ENCODE peak calls at places on chromosome 6, in four cellular contexts. D, P, L and B are unnamed samples.

GRCh38 chr6:90811596-90812226 is 224.8 kb upstream of the MAP3K7 start:
- DNase-seq in D (no peak), L (no peak), P (no peak), B (no peak)

GRCh38 chr6:34237316-34237721 is 646 bp downstream of the HMGA1 start:
- DNase-seq in P (no peak), D (peak), L (no peak), B (peak)

GRCh38 chr6:4533576-4533975 is 242.6 kb upstream of the CDYL start:
- DNase-seq in D (no peak), P (no peak), L (no peak), B (no peak)

GRCh38 chr6:152185158-152185574 is 377.7 kb downstream of the ESR1 start:
- DNase-seq in D (no peak), P (no peak), L (no peak), B (no peak)

GRCh38 chr6:13226071-13226470 is 102.3 kb downstream of the TBC1D7 start:
- DNase-seq in P (no peak), L (no peak), D (no peak), B (no peak)

GRCh38 chr6:17132967-17133366 is 31.1 kb downstream of the STMND1 start:
- DNase-seq in L (no peak), P (no peak), D (no peak), B (no peak)

GRCh38 chr6:38476141-38476540 is 163.6 kb downstream of the BTBD9 start:
- DNase-seq in P (no peak), D (no peak), L (no peak), B (no peak)

GRCh38 chr6:37696841-37697735 is 595 bp downstream of the MDGA1 start:
- DNase-seq in P (peak), D (peak), L (peak), B (peak)

GRCh38 chr6:33766921-33767700 is 20.4 kb upstream of the IP6K3 start:
- DNase-seq in L (no peak), D (no peak), P (no peak), B (no peak)

GRCh38 chr6:47134476-47135189 is 92.5 kb upstream of the ADGRF1 start:
- DNase-seq in P (no peak), D (no peak), L (no peak), B (peak)

GRCh38 chr6:166620478-166621113 is 6.5 kb downstream of the RPS6KA2 start:
- DNase-seq in P (no peak), D (no peak), L (no peak), B (no peak)

GRCh38 chr6:88302769-88303230 is 136.7 kb upstream of the CNR1 start:
- DNase-seq in P (no peak), L (no peak), D (no peak), B (no peak)

GRCh38 chr6:137784583-137784982 is 82.5 kb upstream of the TNFAIP3 start:
- DNase-seq in P (no peak), D (no peak), L (no peak), B (no peak)

DNA sequence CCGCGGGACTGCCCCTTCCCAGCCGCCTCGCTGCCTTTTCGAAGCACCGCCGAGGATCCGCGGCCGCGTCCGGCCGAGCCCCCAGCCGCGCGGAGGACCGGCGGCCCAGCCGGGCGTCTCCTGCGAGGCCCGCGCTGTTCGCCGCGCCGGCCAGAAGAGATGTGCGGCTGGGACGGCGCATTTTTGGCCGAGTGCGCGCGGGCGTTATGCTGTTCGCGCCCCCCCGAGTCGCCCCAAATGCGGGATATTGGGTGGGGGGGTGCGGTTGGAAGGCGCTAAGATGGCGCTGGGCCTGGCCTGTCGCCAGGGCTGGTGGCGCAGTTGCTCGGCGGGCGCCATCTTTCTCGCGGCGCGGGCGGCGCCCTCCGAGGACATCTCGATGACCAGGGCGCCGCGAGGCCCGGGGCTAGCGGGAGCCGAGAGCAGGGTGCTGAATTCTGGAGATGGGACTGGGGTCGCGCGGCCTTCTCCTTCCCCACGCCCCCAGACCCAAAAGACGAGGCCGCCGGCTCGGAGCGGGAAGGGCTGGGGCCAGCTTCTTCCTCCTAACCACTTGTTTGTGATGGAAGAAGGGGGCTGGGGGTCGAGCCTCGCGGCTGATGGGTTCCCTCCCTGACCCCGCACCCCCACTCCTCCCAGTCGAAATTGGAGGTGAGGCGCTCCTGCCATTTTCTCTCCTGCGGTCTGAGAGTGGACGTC is 1.5 kb downstream of the BICRAL start:
- DNase-seq in P (peak), L (peak), D (peak), B (peak)
- TF ChIP-seq POLR2A in P (peak), L (peak), D (peak), B (peak)

GRCh38 chr6:56843476-56844349 is 111.2 kb upstream of the BEND6 start:
- DNase-seq in L (peak), P (peak), D (peak), B (peak)
- TF ChIP-seq POLR2A in L (peak), P (no peak), D (peak), B (peak)

GRCh38 chr6:22024973-22025467 is 271.8 kb downstream of the PRL start:
- DNase-seq in L (no peak), P (no peak), D (no peak), B (no peak)
- TF ChIP-seq POLR2A in L (no peak), P (peak), D (no peak), B (no peak)

DNA sequence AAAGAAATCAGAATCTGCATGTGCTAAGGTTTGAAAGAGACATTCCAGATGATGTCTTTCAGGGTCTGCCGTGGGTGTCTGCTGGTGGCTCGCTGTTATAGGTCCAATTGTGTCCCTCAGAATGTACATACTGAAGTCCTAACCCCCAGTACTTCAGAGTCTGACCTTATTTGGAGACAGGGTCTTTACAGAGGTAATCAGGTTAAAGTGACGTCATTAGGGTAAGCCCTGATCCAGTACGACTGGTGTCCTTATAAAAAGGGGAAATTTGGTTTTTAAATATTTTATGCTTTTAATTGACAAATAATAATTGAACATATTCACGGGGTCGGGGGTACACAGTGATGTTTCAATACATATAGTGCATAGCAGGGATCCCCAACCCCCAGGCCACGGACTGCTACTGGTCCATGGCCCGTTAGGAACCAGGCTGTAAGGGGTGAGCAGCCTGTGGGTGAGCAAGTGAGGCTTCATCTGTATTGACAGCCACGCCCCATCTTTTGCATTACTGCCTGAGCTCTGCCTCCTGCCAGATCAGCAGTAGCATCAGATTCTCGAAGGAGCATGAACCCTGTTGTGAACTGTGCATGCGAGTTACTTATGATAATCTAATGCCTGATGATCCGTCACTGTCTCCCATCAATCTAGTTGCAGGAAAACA is 33.2 kb upstream of the SLC22A23 start:
- DNase-seq in L (no peak), P (no peak), D (no peak), B (no peak)
- TF ChIP-seq POLR2A in L (no peak), P (no peak), D (no peak), B (no peak)

GRCh38 chr6:11653028-11653583 is 115.6 kb downstream of the TMEM170B start:
- DNase-seq in L (peak), P (no peak), D (peak), B (peak)

GRCh38 chr6:11648436-11648775 is 110.9 kb downstream of the TMEM170B start:
- DNase-seq in L (no peak), P (no peak), D (no peak), B (no peak)

GRCh38 chr6:11650711-11651110 is 113.2 kb downstream of the TMEM170B start:
- DNase-seq in L (no peak), D (no peak), P (no peak), B (no peak)

GRCh38 chr6:11648889-11649288 is 111.3 kb downstream of the TMEM170B start:
- DNase-seq in L (no peak), D (no peak), P (no peak), B (no peak)

DNA sequence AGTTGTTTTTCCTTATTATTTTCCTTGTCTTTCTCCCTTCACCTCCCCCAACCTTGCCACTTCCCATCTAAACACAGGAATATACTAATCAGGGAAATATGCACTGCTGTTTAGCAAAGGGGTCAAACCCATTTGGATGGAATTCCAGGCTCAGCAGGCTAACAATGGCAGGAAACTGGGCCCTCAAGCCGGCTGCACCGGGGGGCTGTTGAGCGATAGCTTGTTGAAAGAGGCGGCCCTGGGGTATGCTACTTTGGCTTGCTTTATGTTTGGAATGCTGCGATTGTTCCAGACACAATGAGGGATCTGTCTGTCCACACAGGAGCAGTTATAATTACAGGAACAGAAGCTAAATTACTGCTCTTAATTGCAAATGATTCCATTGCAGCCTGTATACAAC is 112.7 kb downstream of the TMEM170B start:
- DNase-seq in D (no peak), L (no peak), P (no peak), B (peak)
- TF ChIP-seq POLR2A in D (no peak), L (no peak), P (no peak), B (no peak)

GRCh38 chr6:32639440-32640394 is 2.5 kb downstream of the HLA-DQA1 start:
- DNase-seq in P (no peak), L (no peak), D (no peak), B (no peak)
- TF ChIP-seq POLR2A in P (peak), L (no peak), D (no peak), B (no peak)

GRCh38 chr6:109318328-109318876 is 63.9 kb downstream of the CD164 start:
- DNase-seq in P (no peak), L (no peak), D (no peak), B (no peak)
- TF ChIP-seq POLR2A in P (no peak), L (no peak), D (no peak), B (no peak)

DNA sequence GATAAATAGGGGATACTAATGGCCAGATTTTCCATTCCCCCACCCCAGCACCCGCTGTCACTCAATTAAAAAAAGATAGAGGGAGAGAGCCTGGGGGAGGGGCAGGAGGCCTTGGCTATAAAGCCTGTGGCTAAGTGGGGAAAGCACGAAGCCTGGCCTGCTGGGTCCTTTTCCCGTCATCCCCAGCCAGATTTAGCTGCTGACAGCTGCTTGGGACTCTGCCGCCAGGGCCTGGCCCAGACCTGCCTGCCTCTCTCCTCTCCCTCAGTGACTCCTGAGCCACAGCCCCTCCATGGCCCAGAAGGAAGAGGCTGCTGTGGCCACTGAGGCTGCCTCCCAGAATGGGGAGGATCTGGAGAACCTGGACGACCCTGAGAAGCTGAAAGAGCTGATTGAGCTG is at the start of gene APOBEC2:
- DNase-seq in L (no peak), P (no peak), D (no peak), B (no peak)
- TF ChIP-seq POLR2A in L (no peak), P (no peak), D (no peak), B (no peak)

GRCh38 chr6:11413728-11414127 is 123.8 kb upstream of the TMEM170B start:
- DNase-seq in D (no peak), L (no peak), P (no peak), B (no peak)

GRCh38 chr6:11416936-11417576 is 120.5 kb upstream of the TMEM170B start:
- DNase-seq in L (no peak), P (no peak), D (no peak), B (no peak)

GRCh38 chr6:11412616-11413015 is 124.9 kb upstream of the TMEM170B start:
- DNase-seq in D (no peak), L (no peak), P (no peak), B (no peak)

GRCh38 chr6:11413112-11413687 is 124.3 kb upstream of the TMEM170B start:
- DNase-seq in D (no peak), P (no peak), L (no peak), B (no peak)

GRCh38 chr6:11414564-11414963 is 123.0 kb upstream of the TMEM170B start:
- DNase-seq in D (no peak), L (no peak), P (no peak), B (no peak)
- TF ChIP-seq POLR2A in D (no peak), L (no peak), P (no peak), B (no peak)